ENCODE peak calls at places on chromosome 22, in six cellular contexts. A, K, H, W, S and M are unnamed samples.
A peak's percentile ranks its signal among the peaks of the same experiment; 100 is the strongest.

GRCh38 chr22:37566903-37567798 is 6.9 kb downstream of the CDC42EP1 start:
- DNase-seq in A (peak; percentile 92), K (peak; percentile 85), H (peak; percentile 69), W (peak; percentile 87), S (peak; percentile 89), M (no peak)

GRCh38 chr22:50314455-50315288 is 7.2 kb upstream of the PLXNB2 start:
- DNase-seq in A (peak; percentile 58), K (peak; percentile 59), H (no peak), W (peak; percentile 55), S (peak; percentile 59), M (no peak)

GRCh38 chr22:43296279-43296902 is 46.8 kb downstream of the SCUBE1 start:
- DNase-seq in A (no peak), K (no peak), H (no peak), W (no peak), S (no peak), M (no peak)

GRCh38 chr22:16975155-16975885 is 32.7 kb downstream of the GAB4 start:
- DNase-seq in A (no peak), K (no peak), H (no peak), W (no peak), S (no peak), M (no peak)

GRCh38 chr22:19730662-19731360 is 7.5 kb downstream of the GP1BB start:
- DNase-seq in A (peak; percentile 86), K (peak; percentile 82), H (peak; percentile 79), W (peak; percentile 96), S (peak; percentile 79), M (peak; percentile 21)

GRCh38 chr22:23904855-23905254 is 10.7 kb downstream of the MIF start:
- DNase-seq in A (no peak), K (no peak), H (no peak), W (no peak), S (no peak), M (no peak)

GRCh38 chr22:25837288-25837900 is 95.4 kb downstream of the MYO18B start:
- DNase-seq in A (no peak), K (no peak), H (no peak), W (no peak), S (no peak), M (no peak)

GRCh38 chr22:47902646-47903180 is 1140.3 kb downstream of the TBC1D22A start:
- DNase-seq in A (no peak), K (no peak), H (no peak), W (no peak), S (no peak), M (no peak)

GRCh38 chr22:17199131-17199731 is 20.0 kb downstream of the ADA2 start:
- DNase-seq in A (no peak), K (no peak), H (peak; percentile 64), W (no peak), S (no peak), M (no peak)

GRCh38 chr22:37777122-37777687 is 30.5 kb upstream of the GCAT start:
- DNase-seq in A (peak; percentile 84), K (no peak), H (no peak), W (peak; percentile 81), S (no peak), M (peak; percentile 66)

GRCh38 chr22:19455585-19456370 is 8.3 kb upstream of the C22orf39 start:
- DNase-seq in A (no peak), K (no peak), H (no peak), W (no peak), S (no peak), M (no peak)

GRCh38 chr22:23116506-23117263 is 25.1 kb downstream of the RSPH14 start:
- DNase-seq in A (no peak), K (no peak), H (no peak), W (no peak), S (no peak), M (no peak)

GRCh38 chr22:32574397-32574796 is 99.8 kb downstream of the FBXO7 start:
- DNase-seq in A (no peak), K (no peak), H (no peak), W (no peak), S (no peak), M (no peak)

GRCh38 chr22:19448739-19449421 is 1.4 kb upstream of the C22orf39 start:
- DNase-seq in A (no peak), K (no peak), H (no peak), W (no peak), S (no peak), M (no peak)

GRCh38 chr22:49347376-49347775 is 480.3 kb downstream of the BRD1 start:
- DNase-seq in A (no peak), K (no peak), H (no peak), W (no peak), S (no peak), M (no peak)

GRCh38 chr22:49983148-49984042 is 22.8 kb downstream of the PIM3 start:
- DNase-seq in A (no peak), K (peak; percentile 30), H (no peak), W (no peak), S (no peak), M (no peak)

GRCh38 chr22:25759825-25760231 is 17.8 kb downstream of the MYO18B start:
- DNase-seq in A (no peak), K (no peak), H (no peak), W (no peak), S (no peak), M (peak; percentile 94)

GRCh38 chr22:36465232-36466021 is 16.0 kb downstream of the TXN2 start:
- DNase-seq in A (peak; percentile 95), K (no peak), H (no peak), W (peak; percentile 81), S (no peak), M (no peak)

GRCh38 chr22:29030618-29031235 is 30.9 kb downstream of the C22orf31 start:
- DNase-seq in A (peak; percentile 91), K (no peak), H (peak; percentile 58), W (peak; percentile 99), S (no peak), M (peak; percentile 14)

GRCh38 chr22:23696326-23696851 is 5.6 kb downstream of the RGL4 start:
- DNase-seq in A (no peak), K (peak; percentile 65), H (no peak), W (no peak), S (peak; percentile 73), M (no peak)

GRCh38 chr22:23403152-23403719 is 176.9 kb downstream of the IGLL1 start:
- DNase-seq in A (peak; percentile 35), K (no peak), H (no peak), W (no peak), S (no peak), M (no peak)

GRCh38 chr22:35587447-35587870 is 29.7 kb downstream of the MB start:
- DNase-seq in A (no peak), K (no peak), H (no peak), W (peak; percentile 38), S (no peak), M (no peak)

GRCh38 chr22:20114506-20115475 is 1.1 kb upstream of the RANBP1 start:
- DNase-seq in A (peak; percentile 54), K (no peak), H (no peak), W (no peak), S (no peak), M (no peak)

GRCh38 chr22:26763633-26764295 is 106.4 kb downstream of the MIAT start:
- DNase-seq in A (no peak), K (no peak), H (no peak), W (no peak), S (no peak), M (peak; percentile 11)

GRCh38 chr22:36360011-36360410 is 27.8 kb downstream of the MYH9 start:
- DNase-seq in A (no peak), K (no peak), H (no peak), W (no peak), S (no peak), M (no peak)

GRCh38 chr22:47943729-47944700 is 1181.6 kb downstream of the TBC1D22A start:
- DNase-seq in A (no peak), K (no peak), H (no peak), W (no peak), S (no peak), M (no peak)

GRCh38 chr22:49306632-49306975 is 521.1 kb downstream of the BRD1 start:
- DNase-seq in A (no peak), K (no peak), H (no peak), W (no peak), S (no peak), M (no peak)

GRCh38 chr22:38317995-38318715 is 922 bp upstream of the CSNK1E start:
- DNase-seq in A (no peak), K (no peak), H (no peak), W (peak; percentile 78), S (no peak), M (peak; percentile 79)

GRCh38 chr22:43561421-43562178 is 149.8 kb downstream of the MPPED1 start:
- DNase-seq in A (no peak), K (no peak), H (no peak), W (no peak), S (no peak), M (no peak)

GRCh38 chr22:19062909-19063308 is 59.3 kb downstream of the DGCR2 start:
- DNase-seq in A (no peak), K (no peak), H (no peak), W (no peak), S (no peak), M (no peak)

GRCh38 chr22:50485221-50486131 is 1.2 kb upstream of the MIOX start:
- DNase-seq in A (peak; percentile 80), K (no peak), H (no peak), W (peak; percentile 59), S (no peak), M (no peak)